ENCODE peak calls at places on chromosomes 12 and 14, in ten cellular contexts. O, E, M, Q, S, T, K, R, D and Y are unnamed samples. For H3K27me3, the result is how much of the 10 kb centered on the place peaks cover.

GRCh38 chr12:26935636-26936378 is 2.0 kb downstream of the INTS13 start:
- DNase-seq in O (peak), E (no peak), M (no peak), Q (no peak), S (no peak), T (no peak), K (no peak), R (no peak), D (peak), Y (no peak)

GRCh38 chr14:100723135-100723883 is 3.4 kb upstream of the DLK1 start:
- DNase-seq in O (no peak), E (no peak), M (no peak), Q (no peak), S (no peak), T (no peak), K (no peak), R (no peak), D (no peak), Y (no peak)

GRCh38 chr12:94987806-94988205 is 15.7 kb downstream of the NDUFA12 start:
- DNase-seq in O (no peak), E (no peak), M (no peak), Q (no peak), S (no peak), T (no peak), K (no peak), R (no peak), D (no peak), Y (no peak)

GRCh38 chr12:107411792-107412535 is 273.6 kb upstream of the PWP1 start:
- DNase-seq in O (peak), E (no peak), M (no peak), Q (no peak), S (no peak), T (no peak), K (no peak), R (no peak), D (no peak), Y (no peak)

GRCh38 chr14:105436891-105437722 is 17.5 kb downstream of the MTA1 start:
- DNase-seq in O (no peak), E (no peak), M (no peak), Q (no peak), S (peak), T (peak), K (no peak), R (no peak), D (no peak), Y (no peak)

GRCh38 chr12:25830456-25830855 is 128.0 kb upstream of the RASSF8 start:
- DNase-seq in O (no peak), E (no peak), M (no peak), Q (no peak), S (no peak), T (no peak), K (no peak), R (no peak), D (no peak), Y (no peak)

GRCh38 chr14:32167907-32168306 is 33.9 kb upstream of the RNU6-7 start:
- DNase-seq in O (no peak), E (no peak), M (no peak), Q (no peak), S (no peak), T (no peak), K (no peak), R (no peak), D (no peak), Y (no peak)

GRCh38 chr14:76268013-76268376 is 107.9 kb upstream of the ESRRB start:
- DNase-seq in O (no peak), E (no peak), M (no peak), Q (no peak), S (no peak), T (no peak), K (no peak), R (no peak), D (no peak), Y (no peak)

GRCh38 chr12:2682301-2683282 is 112.2 kb upstream of the FKBP4 start:
- DNase-seq in O (peak), E (no peak), M (peak), Q (no peak), S (no peak), T (no peak), K (no peak), R (peak), D (peak), Y (no peak)

GRCh38 chr14:100618763-100619320 is 31.6 kb upstream of the BEGAIN start:
- DNase-seq in O (no peak), E (no peak), M (no peak), Q (no peak), S (no peak), T (peak), K (no peak), R (no peak), D (no peak), Y (no peak)

GRCh38 chr14:22046063-22046462 is 372.4 kb upstream of the OR4E1 start:
- DNase-seq in O (no peak), E (no peak), M (no peak), Q (no peak), S (peak), T (no peak), K (no peak), R (no peak), D (no peak), Y (no peak)

GRCh38 chr12:119681139-119681538 is 13.2 kb downstream of the PRKAB1 start:
- DNase-seq in O (no peak), E (no peak), M (no peak), Q (no peak), S (no peak), T (peak), K (no peak), R (peak), D (no peak), Y (no peak)

GRCh38 chr14:88482524-88482923 is 72.3 kb downstream of the PTPN21 start:
- DNase-seq in O (no peak), E (no peak), M (no peak), Q (no peak), S (no peak), T (no peak), K (no peak), R (no peak), D (no peak), Y (no peak)

GRCh38 chr12:30794591-30795409 is 40.0 kb upstream of the CAPRIN2 start:
- DNase-seq in O (peak), E (no peak), M (peak), Q (no peak), S (no peak), T (no peak), K (no peak), R (peak), D (peak), Y (no peak)

GRCh38 chr12:52235822-52236291 is 2.8 kb downstream of the KRT7 start:
- DNase-seq in O (no peak), E (no peak), M (no peak), Q (no peak), S (no peak), T (peak), K (no peak), R (no peak), D (no peak), Y (no peak)

GRCh38 chr14:94027566-94028449 is 1.7 kb downstream of the OTUB2 start:
- DNase-seq in O (no peak), E (no peak), M (no peak), Q (no peak), S (peak), T (no peak), K (no peak), R (no peak), D (no peak), Y (no peak)

GRCh38 chr12:50626026-50626425 is 121.2 kb downstream of the DIP2B start:
- DNase-seq in O (no peak), E (no peak), M (no peak), Q (no peak), S (no peak), T (no peak), K (no peak), R (no peak), D (no peak), Y (no peak)

GRCh38 chr12:105060715-105061378 is 23.4 kb downstream of the ALDH1L2 start:
- DNase-seq in O (no peak), E (no peak), M (peak), Q (no peak), S (no peak), T (no peak), K (no peak), R (peak), D (no peak), Y (no peak)

GRCh38 chr12:32482226-32482625 is 82.9 kb downstream of the FGD4 start:
- DNase-seq in O (no peak), E (peak), M (no peak), Q (no peak), S (no peak), T (no peak), K (no peak), R (no peak), D (peak), Y (no peak)

GRCh38 chr12:100795193-100796179 is 910 bp downstream of the ANO4 start:
- DNase-seq in O (no peak), E (no peak), M (no peak), Q (no peak), S (no peak), T (no peak), K (no peak), R (no peak), D (no peak), Y (no peak)

GRCh38 chr12:58895053-58895452 is 25.3 kb downstream of the LRIG3 start:
- DNase-seq in O (no peak), E (no peak), M (no peak), Q (no peak), S (no peak), T (no peak), K (no peak), R (no peak), D (no peak), Y (no peak)

GRCh38 chr12:69511870-69512269 is 41.7 kb downstream of the FRS2 start:
- DNase-seq in O (no peak), E (no peak), M (no peak), Q (no peak), S (no peak), T (no peak), K (no peak), R (no peak), D (no peak), Y (no peak)

GRCh38 chr12:57832966-57833365 is 13.6 kb downstream of the CTDSP2 start:
- DNase-seq in O (no peak), E (no peak), M (no peak), Q (no peak), S (peak), T (no peak), K (no peak), R (no peak), D (no peak), Y (no peak)

GRCh38 chr14:77593501-77593911 is 22.9 kb downstream of the SPTLC2 start:
- DNase-seq in O (no peak), E (no peak), M (no peak), Q (no peak), S (no peak), T (no peak), K (no peak), R (no peak), D (peak), Y (no peak)

GRCh38 chr12:130795906-130796305 is 43.1 kb downstream of the STX2 start:
- DNase-seq in O (no peak), E (no peak), M (no peak), Q (no peak), S (no peak), T (no peak), K (no peak), R (no peak), D (no peak), Y (no peak)

GRCh38 chr14:85572845-85573244 is 42.9 kb downstream of the FLRT2 start:
- DNase-seq in O (peak), E (no peak), M (no peak), Q (no peak), S (no peak), T (no peak), K (no peak), R (no peak), D (peak), Y (no peak)

GRCh38 chr12:101856030-101856429 is 21.4 kb upstream of the DRAM1 start:
- DNase-seq in O (no peak), E (no peak), M (no peak), Q (no peak), S (no peak), T (no peak), K (no peak), R (no peak), D (no peak), Y (no peak)

GRCh38 chr12:132285991-132286681 is 43.3 kb downstream of the GALNT9 start:
- DNase-seq in O (peak), E (peak), M (no peak), Q (no peak), S (peak), T (peak), K (peak), R (peak), D (peak), Y (no peak)

GRCh38 chr12:66066071-66066928 is 64.2 kb downstream of the LLPH start:
- DNase-seq in O (peak), E (no peak), M (no peak), Q (no peak), S (no peak), T (no peak), K (no peak), R (peak), D (peak), Y (no peak)

GRCh38 chr14:94113490-94113889 is 3.0 kb downstream of the IFI27 start:
- DNase-seq in O (no peak), E (peak), M (no peak), Q (no peak), S (no peak), T (peak), K (peak), R (no peak), D (peak), Y (no peak)

GRCh38 chr12:32586390-32586789 is 92.7 kb upstream of the DNM1L start:
- DNase-seq in O (peak), E (no peak), M (no peak), Q (no peak), S (no peak), T (no peak), K (no peak), R (no peak), D (peak), Y (no peak)

GRCh38 chr12:64318605-64319004 is 72.0 kb downstream of the C12orf56 start:
- DNase-seq in O (peak), E (peak), M (no peak), Q (no peak), S (no peak), T (no peak), K (no peak), R (peak), D (peak), Y (no peak)

GRCh38 chr12:52506858-52507715 is 13.1 kb downstream of the KRT5 start:
- DNase-seq in O (peak), E (no peak), M (no peak), Q (no peak), S (no peak), T (no peak), K (no peak), R (peak), D (peak), Y (no peak)

GRCh38 chr14:81265641-81266169 is 44.9 kb upstream of the GTF2A1 start:
- DNase-seq in O (no peak), E (no peak), M (no peak), Q (no peak), S (no peak), T (no peak), K (no peak), R (no peak), D (no peak), Y (no peak)

DNA sequence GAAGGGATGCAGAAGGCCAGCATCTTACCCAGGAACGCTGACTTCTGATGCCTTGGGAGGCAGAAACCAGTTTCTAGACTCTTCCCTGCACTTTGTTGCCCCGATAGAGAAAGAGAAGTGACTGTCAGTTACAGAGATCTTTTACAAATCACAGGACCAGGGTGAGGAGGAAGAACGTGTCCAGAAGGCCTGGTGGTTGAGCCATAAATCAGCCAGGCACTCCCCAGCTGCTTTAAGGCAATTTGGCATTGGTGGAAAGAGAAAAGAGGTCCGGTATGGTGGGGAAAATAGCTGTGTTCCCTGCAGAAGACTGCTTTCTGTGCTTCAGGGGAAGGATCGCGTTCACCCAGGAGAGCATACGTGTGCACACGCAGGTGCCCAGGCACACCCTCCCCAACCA is 88.7 kb upstream of the KCNA1 start:
- DNase-seq in O (no peak), E (no peak), M (no peak), Q (no peak), S (no peak), T (no peak), K (no peak), R (no peak), D (no peak), Y (no peak)
- TF ChIP-seq CTCF in O (no peak), E (no peak), M (no peak), Q (no peak), S (no peak), T (no peak), K (no peak), R (no peak), D (no peak), Y (no peak)

DNA sequence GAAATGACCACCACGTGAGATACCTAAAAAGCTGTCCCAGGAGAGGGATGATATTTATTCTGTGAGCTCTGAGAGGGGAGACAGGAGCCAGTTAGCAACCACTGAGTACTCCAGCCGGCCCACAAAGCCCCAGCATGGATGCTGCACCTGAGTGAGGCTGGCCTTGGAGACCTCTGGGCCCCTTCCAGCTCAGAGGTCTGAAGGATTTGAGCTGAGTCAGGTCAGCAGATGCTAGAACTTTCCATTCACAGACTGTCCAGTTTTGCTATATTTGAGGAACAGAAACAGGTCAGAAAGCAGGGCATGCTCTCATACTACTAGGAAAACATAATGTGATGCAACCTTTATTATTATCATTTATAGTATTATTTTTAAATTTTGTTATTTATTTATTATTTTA is 15.0 kb upstream of the MAPKAPK5 start:
- DNase-seq in O (no peak), E (no peak), M (no peak), Q (no peak), S (no peak), T (no peak), K (no peak), R (no peak), D (no peak), Y (no peak)
- H3K27ac ChIP-seq in O (no peak), E (no peak), M (no peak), Q (no peak), S (no peak), T (no peak), K (no peak), R (no peak), D (no peak), Y (no peak)

DNA sequence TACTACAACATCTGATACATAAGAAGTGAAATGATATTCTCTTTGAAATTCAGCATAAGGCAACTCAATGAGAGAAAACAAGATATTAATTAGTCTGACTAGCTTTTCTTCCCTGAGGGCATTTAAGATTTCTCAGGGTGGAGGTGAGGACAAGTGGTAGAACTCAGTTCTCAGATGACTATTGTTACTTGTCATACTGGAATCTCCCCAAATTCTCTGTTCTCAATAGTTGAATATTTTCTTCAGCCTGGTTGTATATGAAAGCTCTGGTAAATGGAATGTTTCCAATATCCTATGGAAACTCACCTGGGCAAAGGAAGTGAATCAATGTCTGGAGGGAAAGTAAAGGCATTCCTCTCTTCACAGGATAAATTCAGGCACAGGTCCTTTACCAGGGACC is 18.2 kb upstream of the ITGA5 start:
- DNase-seq in O (no peak), E (no peak), M (no peak), Q (no peak), S (no peak), T (no peak), K (no peak), R (no peak), D (no peak), Y (no peak)
- H3K27me3 ChIP-seq in O (under half), E (under half), M (under half), Q (under half), S (under half), T (under half), K (under half), R (under half), D (under half), Y (under half)

GRCh38 chr14:24368562-24369252 is 723 bp downstream of the NFATC4 start:
- DNase-seq in O (peak), E (peak), M (no peak), Q (peak), S (peak), T (peak), K (peak), R (no peak), D (peak), Y (peak)
- TF ChIP-seq CTCF in O (no peak), E (no peak), M (no peak), Q (no peak), S (no peak), T (no peak), K (no peak), R (no peak), D (no peak), Y (no peak)

GRCh38 chr14:70655110-70655826 is 13.6 kb downstream of the TTC9 start:
- DNase-seq in O (no peak), E (no peak), M (no peak), Q (no peak), S (no peak), T (no peak), K (no peak), R (no peak), D (peak), Y (peak)

GRCh38 chr14:70651522-70651921 is 9.8 kb downstream of the TTC9 start:
- DNase-seq in O (no peak), E (no peak), M (no peak), Q (no peak), S (no peak), T (no peak), K (no peak), R (no peak), D (no peak), Y (no peak)

GRCh38 chr14:70652871-70653270 is 11.2 kb downstream of the TTC9 start:
- DNase-seq in O (no peak), E (no peak), M (no peak), Q (no peak), S (no peak), T (no peak), K (no peak), R (no peak), D (no peak), Y (no peak)

GRCh38 chr14:70654609-70655008 is 12.9 kb downstream of the TTC9 start:
- DNase-seq in O (no peak), E (no peak), M (no peak), Q (no peak), S (no peak), T (no peak), K (no peak), R (no peak), D (no peak), Y (no peak)

DNA sequence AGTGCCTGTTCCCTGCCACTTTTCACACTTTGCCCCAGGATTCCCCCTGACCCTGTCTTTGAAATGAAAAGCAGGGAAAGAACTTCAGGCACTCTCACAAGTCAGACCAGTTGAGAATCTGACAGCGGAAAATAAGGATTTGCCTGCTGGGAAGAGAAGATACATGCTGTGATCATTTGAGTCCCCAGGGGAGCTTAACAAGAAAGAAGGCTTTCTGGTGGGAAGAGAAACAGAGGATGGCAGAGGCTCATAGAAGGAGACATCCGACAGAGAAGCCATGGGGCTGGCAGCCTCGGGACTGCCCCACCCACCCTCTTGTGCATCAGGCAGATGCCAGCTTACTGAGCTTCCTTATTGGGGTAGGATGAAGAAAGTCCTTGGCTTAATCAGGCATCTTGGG is 11.9 kb downstream of the TTC9 start:
- DNase-seq in O (no peak), E (no peak), M (no peak), Q (no peak), S (no peak), T (no peak), K (no peak), R (no peak), D (no peak), Y (no peak)
- H3K27ac ChIP-seq in O (no peak), E (no peak), M (no peak), Q (no peak), S (no peak), T (no peak), K (no peak), R (no peak), D (no peak), Y (peak)

GRCh38 chr12:103586132-103586531 is 941 bp upstream of the STAB2 start:
- DNase-seq in O (no peak), E (no peak), M (no peak), Q (no peak), S (no peak), T (no peak), K (no peak), R (no peak), D (no peak), Y (no peak)

GRCh38 chr12:103589517-103589916 is 2.4 kb downstream of the STAB2 start:
- DNase-seq in O (no peak), E (no peak), M (no peak), Q (no peak), S (no peak), T (no peak), K (no peak), R (no peak), D (no peak), Y (no peak)

GRCh38 chr12:103586791-103587370 is at the start of gene STAB2:
- DNase-seq in O (no peak), E (no peak), M (no peak), Q (no peak), S (no peak), T (no peak), K (no peak), R (no peak), D (peak), Y (no peak)

GRCh38 chr12:103588680-103589079 is 1.6 kb downstream of the STAB2 start:
- DNase-seq in O (no peak), E (no peak), M (no peak), Q (no peak), S (no peak), T (no peak), K (no peak), R (no peak), D (no peak), Y (no peak)

GRCh38 chr12:103590271-103590670 is 3.2 kb downstream of the STAB2 start:
- DNase-seq in O (no peak), E (no peak), M (no peak), Q (no peak), S (no peak), T (no peak), K (no peak), R (no peak), D (no peak), Y (no peak)
- H3K27me3 ChIP-seq in O (under half), E (under half), M (under half), Q (under half), S (under half), T (under half), K (under half), R (under half), D (under half), Y (under half)